ENCODE peak calls at places on chromosomes 16 and 17, in ten cellular contexts. One of them, this sample, is unnamed.

GRCh38 chr17:39800540-39800939 is 62.8 kb downstream of the GRB7 start:
- DNase-seq in Calu3: peak
- DNase-seq in GM13976: peak
- DNase-seq in PC-3: no peak
- DNase-seq in naive thymus-derived CD8-positive, alpha-beta T cell: peak
- DNase-seq in activated CD4-positive, alpha-beta memory T cell treated with anti-CD3 and anti-CD28 coated beads for 36 hours: peak
- DNase-seq in SK-N-DZ: no peak
- DNase-seq in M059J: no peak
- DNase-seq in NCI-H1105: peak
- DNase-seq in activated naive CD4-positive, alpha-beta T cell: peak
- DNase-seq in this sample: no peak

GRCh38 chr16:59330030-59330670 is 596.0 kb upstream of the GOT2 start:
- DNase-seq in activated CD4-positive, alpha-beta memory T cell treated with anti-CD3 and anti-CD28 coated beads for 36 hours: no peak
- DNase-seq in GM13976: no peak
- DNase-seq in PC-3: no peak
- DNase-seq in SK-N-DZ: no peak
- DNase-seq in M059J: no peak
- DNase-seq in NCI-H1105: no peak
- DNase-seq in activated naive CD4-positive, alpha-beta T cell: no peak
- DNase-seq in Calu3: no peak
- DNase-seq in naive thymus-derived CD8-positive, alpha-beta T cell: no peak
- DNase-seq in this sample: no peak

GRCh38 chr16:351804-352520 is 561 bp downstream of the AXIN1 start:
- DNase-seq in GM13976: no peak
- DNase-seq in activated naive CD4-positive, alpha-beta T cell: peak
- DNase-seq in activated CD4-positive, alpha-beta memory T cell treated with anti-CD3 and anti-CD28 coated beads for 36 hours: peak
- DNase-seq in PC-3: no peak
- DNase-seq in NCI-H1105: no peak
- DNase-seq in naive thymus-derived CD8-positive, alpha-beta T cell: no peak
- DNase-seq in M059J: peak
- DNase-seq in SK-N-DZ: no peak
- DNase-seq in Calu3: peak
- DNase-seq in this sample: no peak

GRCh38 chr17:82217530-82218204 is 5.0 kb upstream of the CCDC57 start:
- DNase-seq in GM13976: no peak
- DNase-seq in NCI-H1105: no peak
- DNase-seq in Calu3: peak
- DNase-seq in activated CD4-positive, alpha-beta memory T cell treated with anti-CD3 and anti-CD28 coated beads for 36 hours: no peak
- DNase-seq in naive thymus-derived CD8-positive, alpha-beta T cell: no peak
- DNase-seq in activated naive CD4-positive, alpha-beta T cell: no peak
- DNase-seq in M059J: peak
- DNase-seq in SK-N-DZ: no peak
- DNase-seq in PC-3: peak
- DNase-seq in this sample: peak

GRCh38 chr16:29662729-29663019 is 373 bp upstream of the SPN start:
- DNase-seq in Calu3: no peak
- DNase-seq in NCI-H1105: no peak
- DNase-seq in naive thymus-derived CD8-positive, alpha-beta T cell: no peak
- DNase-seq in activated naive CD4-positive, alpha-beta T cell: no peak
- DNase-seq in PC-3: no peak
- DNase-seq in SK-N-DZ: no peak
- DNase-seq in activated CD4-positive, alpha-beta memory T cell treated with anti-CD3 and anti-CD28 coated beads for 36 hours: peak
- DNase-seq in GM13976: peak
- DNase-seq in M059J: no peak
- DNase-seq in this sample: no peak

GRCh38 chr17:57377094-57377493 is 120.8 kb downstream of the MSI2 start:
- DNase-seq in SK-N-DZ: no peak
- DNase-seq in naive thymus-derived CD8-positive, alpha-beta T cell: no peak
- DNase-seq in GM13976: no peak
- DNase-seq in NCI-H1105: no peak
- DNase-seq in PC-3: no peak
- DNase-seq in activated CD4-positive, alpha-beta memory T cell treated with anti-CD3 and anti-CD28 coated beads for 36 hours: no peak
- DNase-seq in Calu3: no peak
- DNase-seq in activated naive CD4-positive, alpha-beta T cell: no peak
- DNase-seq in M059J: no peak
- DNase-seq in this sample: peak

GRCh38 chr17:17503566-17504130 is 7.5 kb upstream of the RASD1 start:
- DNase-seq in SK-N-DZ: no peak
- DNase-seq in activated CD4-positive, alpha-beta memory T cell treated with anti-CD3 and anti-CD28 coated beads for 36 hours: no peak
- DNase-seq in GM13976: no peak
- DNase-seq in naive thymus-derived CD8-positive, alpha-beta T cell: no peak
- DNase-seq in PC-3: no peak
- DNase-seq in M059J: no peak
- DNase-seq in Calu3: no peak
- DNase-seq in NCI-H1105: no peak
- DNase-seq in activated naive CD4-positive, alpha-beta T cell: no peak
- DNase-seq in this sample: no peak

GRCh38 chr17:47803201-47803600 is 18.4 kb downstream of the OSBPL7 start:
- DNase-seq in GM13976: no peak
- DNase-seq in Calu3: no peak
- DNase-seq in activated CD4-positive, alpha-beta memory T cell treated with anti-CD3 and anti-CD28 coated beads for 36 hours: no peak
- DNase-seq in SK-N-DZ: no peak
- DNase-seq in naive thymus-derived CD8-positive, alpha-beta T cell: no peak
- DNase-seq in activated naive CD4-positive, alpha-beta T cell: no peak
- DNase-seq in NCI-H1105: no peak
- DNase-seq in PC-3: no peak
- DNase-seq in M059J: no peak
- DNase-seq in this sample: no peak

This sample was measured in bronchial epithelial cell.